ENCODE peak calls at places on chromosomes 2 and 18, in eight cellular contexts. C is KBM-7; O is non-pigmented ciliary epithelial cell; I is stimulated activated CD4-positive, alpha-beta T cell treated with anti-CD3 and anti-CD28 coated beads, TNF-alpha, amount 100 ng/mL, for 24 hours; G is AG09309; M is Right ventricle myocardium superior; T is K562; N is naive thymus-derived CD8-positive, alpha-beta T cell. R is an unnamed sample.

GRCh38 chr2:232341061-232341738 is 37.4 kb upstream of the ALPP start:
- DNase-seq in I (no peak), N (no peak), T (no peak), O (no peak), C (no peak), G (no peak), M (peak), R (no peak)

GRCh38 chr2:196077821-196078220 is 9.2 kb upstream of the DNAH7 start:
- DNase-seq in O (no peak), G (no peak), C (no peak), I (no peak), T (no peak), N (no peak), M (no peak), R (no peak)

GRCh38 chr2:217740796-217741195 is 262.0 kb downstream of the TNS1 start:
- DNase-seq in O (no peak), C (no peak), N (no peak), I (no peak), M (no peak), G (no peak), T (no peak), R (no peak)

GRCh38 chr18:37175727-37176126 is 346.8 kb downstream of the KIAA1328 start:
- DNase-seq in M (no peak), O (no peak), G (no peak), C (no peak), N (no peak), I (no peak), T (no peak), R (no peak)

GRCh38 chr2:241412144-241412543 is 56.1 kb downstream of the FARP2 start:
- DNase-seq in I (no peak), G (peak), C (peak), T (peak), O (peak), M (no peak), N (no peak), R (no peak)

GRCh38 chr2:55052087-55053061 is 2.1 kb upstream of the RTN4 start:
- DNase-seq in N (no peak), I (no peak), M (no peak), O (no peak), C (peak), T (no peak), G (no peak), R (no peak)

GRCh38 chr2:164014068-164014577 is 278.3 kb upstream of the FIGN start:
- DNase-seq in O (no peak), N (no peak), G (no peak), I (no peak), M (peak), C (no peak), T (no peak), R (peak)

GRCh38 chr2:40625849-40626248 is 174.0 kb upstream of the SLC8A1 start:
- DNase-seq in C (no peak), N (no peak), I (no peak), T (no peak), O (peak), M (no peak), G (peak), R (no peak)

GRCh38 chr2:128646091-128646490 is 327.4 kb upstream of the HS6ST1 start:
- DNase-seq in M (no peak), N (no peak), C (no peak), I (no peak), G (no peak), O (no peak), T (no peak), R (no peak)

GRCh38 chr2:82301506-82301905 is 1997.0 kb upstream of the LRRTM1 start:
- DNase-seq in N (no peak), I (no peak), M (no peak), T (no peak), G (no peak), O (no peak), C (no peak), R (no peak)

GRCh38 chr2:203164311-203164935 is 74.4 kb upstream of the CYP20A1 start:
- DNase-seq in C (no peak), G (no peak), O (no peak), I (no peak), M (no peak), T (no peak), N (no peak), R (no peak)

GRCh38 chr2:220708366-220708765 is 863.7 kb downstream of the EPHA4 start:
- DNase-seq in O (peak), G (peak), T (no peak), M (no peak), C (no peak), I (no peak), N (no peak), R (no peak)

GRCh38 chr2:96869824-96870630 is at the start of gene SEMA4C:
- DNase-seq in N (peak), O (no peak), I (peak), T (peak), G (no peak), C (no peak), M (peak), R (peak)

GRCh38 chr2:149686677-149687427 is 99.3 kb upstream of the MMADHC start:
- DNase-seq in I (no peak), C (no peak), T (no peak), M (no peak), N (no peak), G (no peak), O (no peak), R (no peak)

GRCh38 chr18:50096766-50097435 is 98.0 kb downstream of the MYO5B start:
- DNase-seq in O (no peak), C (no peak), N (no peak), M (no peak), G (no peak), I (no peak), T (no peak), R (no peak)

GRCh38 chr2:194619368-194619767 is 1037.7 kb upstream of the SLC39A10 start:
- DNase-seq in I (no peak), T (no peak), O (no peak), C (no peak), G (no peak), M (no peak), N (no peak), R (no peak)

GRCh38 chr2:131105950-131106801 is 1.0 kb downstream of the PLEKHB2 start:
- DNase-seq in O (no peak), T (peak), G (no peak), C (peak), N (peak), M (peak), I (peak), R (peak)

GRCh38 chr18:59180150-59180845 is 39.7 kb upstream of the GRP start:
- DNase-seq in O (peak), I (no peak), M (no peak), G (peak), C (peak), T (no peak), N (no peak), R (no peak)

GRCh38 chr2:229342376-229342775 is 71.3 kb upstream of the PID1 start:
- DNase-seq in N (no peak), C (peak), M (peak), G (no peak), O (no peak), T (peak), I (peak), R (peak)

GRCh38 chr2:32755666-32756065 is 127.8 kb downstream of the TTC27 start:
- DNase-seq in I (no peak), C (no peak), O (no peak), M (no peak), G (no peak), N (no peak), T (no peak), R (no peak)

GRCh38 chr2:168635065-168635577 is 167.3 kb upstream of the NOSTRIN start:
- DNase-seq in M (peak), G (no peak), T (no peak), I (no peak), O (no peak), N (no peak), C (peak), R (peak)

R was measured in heart right ventricle.